ENCODE peak calls at places on chromosomes 12 and 14, in eight cellular contexts. One of them, this sample, is unnamed.

GRCh38 chr14:24426150-24426911 is 3.1 kb downstream of the CBLN3 start:
- DNase-seq in GM06990: no peak
- DNase-seq in left cardiac atrium: no peak
- DNase-seq in HS-5: no peak
- DNase-seq in hepatocyte: no peak
- DNase-seq in left ventricle myocardium superior: no peak
- DNase-seq in uterus: no peak
- DNase-seq in stimulated activated CD4-positive, alpha-beta T cell treated with anti-CD3 and anti-CD28 coated beads, Interleukin-1b, Interleukin-23, amount 100 ng/mL, for 1 hour: no peak
- DNase-seq in this sample: no peak

GRCh38 chr14:39050389-39050788 is 52.6 kb downstream of the SEC23A start:
- DNase-seq in GM06990: no peak
- DNase-seq in left cardiac atrium: no peak
- DNase-seq in HS-5: peak
- DNase-seq in hepatocyte: peak
- DNase-seq in left ventricle myocardium superior: no peak
- DNase-seq in uterus: no peak
- DNase-seq in stimulated activated CD4-positive, alpha-beta T cell treated with anti-CD3 and anti-CD28 coated beads, Interleukin-1b, Interleukin-23, amount 100 ng/mL, for 1 hour: no peak
- DNase-seq in this sample: no peak

GRCh38 chr12:7271904-7272303 is 32.0 kb upstream of the ACSM4 start:
- DNase-seq in GM06990: no peak
- DNase-seq in left cardiac atrium: no peak
- DNase-seq in HS-5: no peak
- DNase-seq in hepatocyte: no peak
- DNase-seq in left ventricle myocardium superior: no peak
- DNase-seq in uterus: no peak
- DNase-seq in stimulated activated CD4-positive, alpha-beta T cell treated with anti-CD3 and anti-CD28 coated beads, Interleukin-1b, Interleukin-23, amount 100 ng/mL, for 1 hour: no peak
- DNase-seq in this sample: no peak

GRCh38 chr12:63977441-63977840 is 132.9 kb downstream of the SRGAP1 start:
- DNase-seq in GM06990: no peak
- DNase-seq in left cardiac atrium: no peak
- DNase-seq in HS-5: no peak
- DNase-seq in hepatocyte: no peak
- DNase-seq in left ventricle myocardium superior: no peak
- DNase-seq in uterus: no peak
- DNase-seq in stimulated activated CD4-positive, alpha-beta T cell treated with anti-CD3 and anti-CD28 coated beads, Interleukin-1b, Interleukin-23, amount 100 ng/mL, for 1 hour: no peak
- DNase-seq in this sample: no peak

GRCh38 chr12:104957388-104958008 is 592 bp downstream of the SLC41A2 start:
- DNase-seq in GM06990: no peak
- DNase-seq in left cardiac atrium: peak
- DNase-seq in HS-5: no peak
- DNase-seq in hepatocyte: no peak
- DNase-seq in left ventricle myocardium superior: no peak
- DNase-seq in uterus: no peak
- DNase-seq in stimulated activated CD4-positive, alpha-beta T cell treated with anti-CD3 and anti-CD28 coated beads, Interleukin-1b, Interleukin-23, amount 100 ng/mL, for 1 hour: no peak
- DNase-seq in this sample: no peak

GRCh38 chr14:91361236-91361811 is 56.3 kb downstream of the CCDC88C start:
- DNase-seq in GM06990: no peak
- DNase-seq in left cardiac atrium: no peak
- DNase-seq in HS-5: peak
- DNase-seq in hepatocyte: peak
- DNase-seq in left ventricle myocardium superior: no peak
- DNase-seq in uterus: no peak
- DNase-seq in stimulated activated CD4-positive, alpha-beta T cell treated with anti-CD3 and anti-CD28 coated beads, Interleukin-1b, Interleukin-23, amount 100 ng/mL, for 1 hour: no peak
- DNase-seq in this sample: no peak

GRCh38 chr14:92747701-92748258 is 647 bp downstream of the LGMN start:
- DNase-seq in GM06990: no peak
- DNase-seq in left cardiac atrium: no peak
- DNase-seq in HS-5: no peak
- DNase-seq in hepatocyte: peak
- DNase-seq in left ventricle myocardium superior: no peak
- DNase-seq in uterus: no peak
- DNase-seq in stimulated activated CD4-positive, alpha-beta T cell treated with anti-CD3 and anti-CD28 coated beads, Interleukin-1b, Interleukin-23, amount 100 ng/mL, for 1 hour: no peak
- DNase-seq in this sample: no peak

GRCh38 chr14:28704153-28704552 is 62.4 kb upstream of the FOXG1 start:
- DNase-seq in GM06990: no peak
- DNase-seq in left cardiac atrium: no peak
- DNase-seq in HS-5: peak
- DNase-seq in hepatocyte: no peak
- DNase-seq in left ventricle myocardium superior: no peak
- DNase-seq in uterus: no peak
- DNase-seq in stimulated activated CD4-positive, alpha-beta T cell treated with anti-CD3 and anti-CD28 coated beads, Interleukin-1b, Interleukin-23, amount 100 ng/mL, for 1 hour: no peak
- DNase-seq in this sample: no peak

GRCh38 chr14:104680056-104680805 is 9.2 kb upstream of the INF2 start:
- DNase-seq in GM06990: no peak
- DNase-seq in left cardiac atrium: peak
- DNase-seq in HS-5: peak
- DNase-seq in hepatocyte: peak
- DNase-seq in left ventricle myocardium superior: peak
- DNase-seq in uterus: peak
- DNase-seq in stimulated activated CD4-positive, alpha-beta T cell treated with anti-CD3 and anti-CD28 coated beads, Interleukin-1b, Interleukin-23, amount 100 ng/mL, for 1 hour: no peak
- DNase-seq in this sample: no peak

GRCh38 chr14:89190779-89191513 is 226.1 kb downstream of the FOXN3 start:
- DNase-seq in GM06990: no peak
- DNase-seq in left cardiac atrium: no peak
- DNase-seq in HS-5: no peak
- DNase-seq in hepatocyte: no peak
- DNase-seq in left ventricle myocardium superior: no peak
- DNase-seq in uterus: no peak
- DNase-seq in stimulated activated CD4-positive, alpha-beta T cell treated with anti-CD3 and anti-CD28 coated beads, Interleukin-1b, Interleukin-23, amount 100 ng/mL, for 1 hour: no peak
- DNase-seq in this sample: no peak

This sample was measured in ovary.